ENCODE peak calls at places on chromosomes 1 and 21, in four cellular contexts. R is NCI-H1092 treated with DMSO at 0.1 percent for 48 hours; Y is lower lobe of right lung; H is activated CD8-positive, alpha-beta memory T cell treated with anti-CD3 and anti-CD28 coated beads, Interleukin-2, amount 10 ng/mL, durations not matched to agents 7 days and 5 days. B is an unnamed sample.

GRCh38 chr1:206933333-206933945 is 11.7 kb upstream of the FCMR start:
- DNase-seq in R (no peak), Y (peak), H (peak), B (no peak)

GRCh38 chr1:26554781-26555180 is 25.2 kb downstream of the RPS6KA1 start:
- DNase-seq in H (no peak), R (no peak), Y (no peak), B (no peak)

GRCh38 chr1:24172598-24172997 is 14.5 kb downstream of the IFNLR1 start:
- DNase-seq in H (no peak), R (no peak), Y (no peak), B (no peak)

GRCh38 chr1:152398812-152399698 is 15.0 kb downstream of the CRNN start:
- DNase-seq in H (no peak), R (no peak), Y (no peak), B (no peak)

GRCh38 chr21:14712121-14712520 is 166.0 kb upstream of the SAMSN1 start:
- DNase-seq in Y (no peak), R (no peak), H (no peak), B (no peak)

GRCh38 chr1:63935148-63935547 is 161.3 kb downstream of the ROR1 start:
- DNase-seq in Y (no peak), R (no peak), H (no peak), B (no peak)

GRCh38 chr21:34640858-34641257 is 25.9 kb upstream of the RCAN1 start:
- DNase-seq in H (no peak), Y (no peak), R (no peak), B (no peak)

GRCh38 chr1:24318238-24318987 is 744 bp upstream of the GRHL3 start:
- DNase-seq in Y (no peak), R (no peak), H (no peak), B (no peak)

GRCh38 chr1:36988311-36988710 is 46.0 kb downstream of the GRIK3 start:
- DNase-seq in H (no peak), Y (peak), R (no peak), B (no peak)

GRCh38 chr1:32801096-32801713 is 16.0 kb downstream of the YARS1 start:
- DNase-seq in R (no peak), H (peak), Y (no peak), B (no peak)

GRCh38 chr1:76240321-76240720 is 165.8 kb downstream of the ST6GALNAC3 start:
- DNase-seq in Y (no peak), R (no peak), H (no peak), B (no peak)

GRCh38 chr1:183379951-183380350 is 38.2 kb downstream of the NMNAT2 start:
- DNase-seq in H (no peak), R (no peak), Y (no peak), B (no peak)

GRCh38 chr1:44672254-44672955 is 1.9 kb downstream of the TMEM53 start:
- DNase-seq in R (no peak), Y (peak), H (peak), B (no peak)

GRCh38 chr1:48710915-48711314 is 65.8 kb downstream of the BEND5 start:
- DNase-seq in H (no peak), R (no peak), Y (no peak), B (no peak)

GRCh38 chr1:240031009-240031408 is 60.7 kb upstream of the FMN2 start:
- DNase-seq in H (no peak), Y (no peak), R (no peak), B (no peak)

GRCh38 chr1:240467895-240468294 is 144.1 kb downstream of the GREM2 start:
- DNase-seq in H (no peak), Y (no peak), R (no peak), B (no peak)

GRCh38 chr1:10178602-10179407 is 31.6 kb upstream of the KIF1B start:
- DNase-seq in R (no peak), Y (no peak), H (no peak), B (no peak)

GRCh38 chr1:221031015-221031889 is 152.0 kb downstream of the HLX start:
- DNase-seq in Y (no peak), H (no peak), R (no peak), B (no peak)

GRCh38 chr1:1419812-1420653 is 1.0 kb downstream of the ANKRD65 start:
- DNase-seq in Y (peak), R (no peak), H (no peak), B (no peak)

GRCh38 chr1:75127916-75128717 is 6.1 kb upstream of the LHX8 start:
- DNase-seq in R (no peak), H (no peak), Y (no peak), B (no peak)

GRCh38 chr1:204874274-204874673 is 3.6 kb downstream of the NFASC start:
- DNase-seq in R (no peak), Y (no peak), H (no peak), B (no peak)

GRCh38 chr1:21669287-21670058 is at the start of gene RAP1GAP:
- DNase-seq in Y (peak), R (peak), H (peak), B (peak)

GRCh38 chr21:29265690-29266479 is 32.8 kb upstream of the BACH1 start:
- DNase-seq in H (no peak), Y (no peak), R (no peak), B (no peak)

GRCh38 chr1:155695107-155695506 is 6.2 kb downstream of the DAP3 start:
- DNase-seq in Y (no peak), R (no peak), H (no peak), B (no peak)

GRCh38 chr1:99992044-99992722 is 22.4 kb downstream of the SLC35A3 start:
- DNase-seq in Y (no peak), H (no peak), R (no peak), B (no peak)

GRCh38 chr1:209863766-209864485 is 36.2 kb downstream of the UTP25 start:
- DNase-seq in Y (no peak), R (no peak), H (no peak), B (no peak)

GRCh38 chr1:43147625-43148319 is 24.3 kb downstream of the EBNA1BP2 start:
- DNase-seq in R (peak), Y (peak), H (peak), B (peak)

GRCh38 chr1:171226757-171227370 is 21.4 kb upstream of the FMO1 start:
- DNase-seq in H (peak), R (peak), Y (no peak), B (peak)

GRCh38 chr21:39141502-39141901 is 41.7 kb downstream of the PSMG1 start:
- DNase-seq in Y (no peak), R (peak), H (no peak), B (peak)

GRCh38 chr1:9238550-9238949 is 4.0 kb downstream of the H6PD start:
- DNase-seq in H (no peak), Y (no peak), R (no peak), B (no peak)

GRCh38 chr1:100353988-100354387 is 1.7 kb downstream of the CDC14A start:
- DNase-seq in Y (no peak), R (no peak), H (no peak), B (no peak)

GRCh38 chr1:24204116-24204515 is 17.0 kb upstream of the IFNLR1 start:
- DNase-seq in Y (no peak), R (no peak), H (no peak), B (no peak)

B was measured in COR-L47.